ENCODE peak calls at places on chromosomes 12 and 14, in ten cellular contexts. L is HFF-Myc; K is uterus; N is fibroblast of lung; P is iris pigment epithelial cell; G is NCI-H146; J is fibroblast of the aortic adventitia; H is activated CD8-positive, alpha-beta memory T cell treated with anti-CD3 and anti-CD28 coated beads, Interleukin-2, amount 50 U/mL, for 48 hours; C is astrocyte; T is BJ. S is an unnamed sample.

GRCh38 chr14:93245764-93246420 is 38.8 kb downstream of the UBR7 start:
- DNase-seq in L (no peak), K (no peak), N (peak), P (no peak), G (no peak), J (no peak), H (no peak), C (peak), T (no peak), S (no peak)

GRCh38 chr14:23787436-23787835 is 151.3 kb downstream of the DHRS2 start:
- DNase-seq in L (no peak), K (no peak), N (no peak), P (no peak), G (no peak), J (no peak), H (no peak), C (no peak), T (no peak), S (no peak)

GRCh38 chr14:30876692-30877091 is 2.3 kb downstream of the COCH start:
- DNase-seq in L (no peak), K (no peak), N (no peak), P (peak), G (no peak), J (no peak), H (no peak), C (no peak), T (no peak), S (no peak)

GRCh38 chr12:2456813-2457186 is 338.0 kb upstream of the FKBP4 start:
- DNase-seq in L (no peak), K (no peak), N (no peak), P (no peak), G (no peak), J (no peak), H (no peak), C (no peak), T (no peak), S (no peak)

GRCh38 chr12:39357046-39357445 is 85.9 kb downstream of the KIF21A start:
- DNase-seq in L (no peak), K (no peak), N (no peak), P (no peak), G (no peak), J (no peak), H (no peak), C (no peak), T (no peak), S (no peak)

GRCh38 chr12:9646794-9647622 is 22.5 kb upstream of the CLEC2D start:
- DNase-seq in L (no peak), K (no peak), N (peak), P (peak), G (peak), J (peak), H (no peak), C (peak), T (no peak), S (no peak)

GRCh38 chr14:68667313-68667791 is 125.5 kb downstream of the ZFP36L1 start:
- DNase-seq in L (no peak), K (no peak), N (peak), P (peak), G (no peak), J (peak), H (no peak), C (peak), T (peak), S (no peak)

GRCh38 chr12:109640961-109641360 is 67.4 kb downstream of the MVK start:
- DNase-seq in L (no peak), K (no peak), N (no peak), P (no peak), G (no peak), J (no peak), H (no peak), C (no peak), T (no peak), S (no peak)

GRCh38 chr14:99807413-99808132 is 14.4 kb downstream of the EML1 start:
- DNase-seq in L (no peak), K (no peak), N (peak), P (no peak), G (no peak), J (peak), H (no peak), C (peak), T (no peak), S (no peak)

S was measured in aorta.